ENCODE peak calls at places on chromosomes 13 and 19, in four cellular contexts. W is H1, M is GM12891, T is K562. B is an unnamed sample.

GRCh38 chr19:50311723-50312635 is 17.2 kb downstream of the KCNC3 start:
- DNase-seq in T (peak; percentile 82), W (peak; percentile 67), M (no peak), B (no peak)

GRCh38 chr13:91520952-91521351 is 122.5 kb downstream of the GPC5 start:
- DNase-seq in W (no peak), T (no peak), M (no peak), B (no peak)

GRCh38 chr19:52212572-52213255 is 22.9 kb downstream of the PPP2R1A start:
- DNase-seq in W (no peak), M (no peak), T (no peak), B (no peak)

GRCh38 chr13:69970521-69970920 is 137.1 kb upstream of the ATXN8OS start:
- DNase-seq in M (no peak), W (peak; percentile 1), T (no peak), B (no peak)

GRCh38 chr19:9863759-9864158 is 28.6 kb downstream of the PIN1 start:
- DNase-seq in T (no peak), M (no peak), W (no peak), B (no peak)

GRCh38 chr19:5628919-5629481 is 6.1 kb downstream of the SAFB start:
- DNase-seq in M (no peak), W (no peak), T (no peak), B (no peak)

GRCh38 chr19:33444993-33445751 is 71.7 kb downstream of the CEBPG start:
- DNase-seq in T (no peak), M (no peak), W (no peak), B (no peak)

GRCh38 chr19:12786149-12786870 is 5.0 kb upstream of the JUNB start:
- DNase-seq in T (no peak), M (no peak), W (no peak), B (no peak)

GRCh38 chr13:77820431-77821149 is 98.0 kb downstream of the EDNRB start:
- DNase-seq in M (no peak), W (no peak), T (no peak), B (no peak)

GRCh38 chr19:16203256-16204004 is 5.7 kb downstream of the AP1M1 start:
- DNase-seq in T (no peak), W (no peak), M (no peak), B (peak; percentile 5)

GRCh38 chr13:24672141-24673132 is 7.8 kb upstream of the ATP12A start:
- DNase-seq in T (no peak), W (no peak), M (no peak), B (no peak)

GRCh38 chr13:24670174-24670573 is 10.0 kb upstream of the ATP12A start:
- DNase-seq in W (no peak), T (no peak), M (no peak), B (no peak)

GRCh38 chr13:24670927-24671326 is 9.3 kb upstream of the ATP12A start:
- DNase-seq in T (peak; percentile 16), W (no peak), M (no peak), B (no peak)

GRCh38 chr13:24668955-24669354 is 11.3 kb upstream of the ATP12A start:
- DNase-seq in W (no peak), M (no peak), T (no peak), B (no peak)

DNA sequence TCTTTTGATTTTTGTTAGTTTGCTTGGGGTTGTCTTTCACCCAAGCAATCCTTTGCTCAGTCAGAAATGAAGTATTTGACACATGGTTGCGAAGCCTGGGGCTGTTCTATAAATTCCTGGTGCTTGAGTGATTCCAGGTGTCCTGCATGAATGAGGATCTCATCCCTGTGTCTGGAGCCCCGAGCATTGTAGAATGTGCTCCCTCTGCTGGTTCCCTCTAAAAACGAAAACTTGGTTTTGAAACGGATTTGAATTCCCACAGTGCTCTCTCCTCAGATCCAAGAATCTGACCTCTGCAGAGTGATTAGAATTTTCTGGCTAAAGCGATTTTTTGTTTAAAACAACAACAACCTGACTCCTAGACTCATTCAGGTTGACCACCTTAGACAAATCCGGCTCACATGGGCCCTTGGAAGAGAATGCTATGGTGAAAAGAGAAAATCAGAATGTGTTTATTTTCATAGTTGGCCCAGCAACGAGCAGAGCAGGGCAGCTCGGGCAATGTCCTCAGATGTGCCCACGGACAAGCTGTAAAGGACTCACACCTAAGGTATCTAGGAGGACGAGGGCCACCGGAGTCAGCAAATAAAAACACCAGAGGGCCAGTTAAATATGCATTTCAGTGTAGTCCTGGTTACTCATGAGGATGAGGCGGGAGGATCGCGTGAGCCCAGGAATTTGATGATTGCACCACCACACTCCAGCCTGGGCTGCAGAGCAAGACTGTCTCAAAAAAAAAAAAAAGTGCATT is 8.7 kb upstream of the ATP12A start:
- DNase-seq in M (no peak), T (peak; percentile 28), W (no peak), B (no peak)
- TF ChIP-seq POLR2A in M (no peak), T (no peak), W (no peak), B (no peak)

GRCh38 chr13:28527629-28528028 is 32.7 kb upstream of the FLT1 start:
- DNase-seq in W (no peak), T (no peak), M (no peak), B (no peak)
- TF ChIP-seq TAF1 in W (no peak), T (no peak), M (no peak), B (no peak)

GRCh38 chr19:47542030-47542475 is 27.2 kb upstream of the NAPA start:
- DNase-seq in W (no peak), T (no peak), M (no peak), B (no peak)

GRCh38 chr19:47547175-47547574 is 25.8 kb downstream of the ZNF541 start:
- DNase-seq in M (no peak), W (no peak), T (no peak), B (no peak)

GRCh38 chr19:47544476-47544875 is 28.5 kb downstream of the ZNF541 start:
- DNase-seq in M (no peak), W (no peak), T (no peak), B (no peak)

GRCh38 chr19:47544075-47544474 is 28.9 kb downstream of the ZNF541 start:
- DNase-seq in T (no peak), W (no peak), M (no peak), B (no peak)

DNA sequence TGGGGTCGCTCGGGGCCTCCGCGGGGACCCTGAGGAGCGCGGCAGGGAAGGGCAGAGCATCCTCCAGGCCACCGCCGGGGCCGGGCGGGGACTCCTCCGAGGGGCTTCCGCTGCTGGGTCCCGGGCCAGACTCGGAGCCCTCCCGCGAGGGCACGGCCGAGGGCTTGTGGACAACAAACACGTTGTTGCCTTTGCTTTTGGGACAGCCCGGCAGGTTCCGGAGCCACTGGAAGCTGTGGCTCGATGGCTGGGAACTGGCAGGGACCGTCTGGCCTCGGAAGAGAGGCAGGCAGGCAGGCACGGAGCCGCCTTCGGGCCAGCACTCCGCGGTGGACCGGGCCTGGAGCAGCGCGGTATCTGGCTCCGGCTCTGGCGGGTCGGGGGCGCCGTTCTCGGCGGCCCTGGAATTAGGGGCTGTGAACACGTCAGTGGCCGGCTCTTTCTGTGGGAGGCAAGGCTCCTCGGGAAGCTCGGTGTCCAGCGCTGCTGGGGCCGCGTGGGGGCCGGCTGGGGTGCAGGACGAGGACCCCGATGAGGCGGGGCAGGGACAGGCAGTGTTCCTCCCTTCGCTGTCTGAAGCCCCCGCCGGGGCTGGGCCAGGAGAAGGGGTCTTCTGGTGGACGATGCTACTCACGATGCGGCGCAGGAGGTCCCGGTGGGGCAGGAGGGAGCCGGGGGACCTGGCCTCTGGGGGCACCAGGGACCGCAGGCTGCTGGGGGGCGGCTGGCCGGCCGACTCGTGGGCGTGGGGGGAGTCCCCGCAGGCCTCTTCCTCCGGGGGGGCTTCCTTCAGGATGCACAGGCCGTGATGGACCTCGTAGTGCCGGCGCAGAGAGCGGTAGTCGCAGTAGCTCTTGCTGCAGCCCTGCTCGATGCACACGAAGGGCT is 27.6 kb downstream of the ZNF541 start:
- DNase-seq in W (no peak), M (no peak), T (no peak), B (no peak)
- TF ChIP-seq POLR2AphosphoS5 in W (no peak), M (no peak), T (no peak), B (no peak)

GRCh38 chr19:14361824-14362223 is 19.4 kb upstream of the ADGRE5 start:
- DNase-seq in W (peak; percentile 49), T (peak; percentile 71), M (no peak), B (no peak)

GRCh38 chr19:14368011-14368513 is 13.2 kb upstream of the ADGRE5 start:
- DNase-seq in M (no peak), W (no peak), T (no peak), B (no peak)

GRCh38 chr19:14366529-14366928 is 14.7 kb upstream of the ADGRE5 start:
- DNase-seq in W (peak; percentile 46), M (no peak), T (peak; percentile 88), B (no peak)

GRCh38 chr19:14367016-14367415 is 14.2 kb upstream of the ADGRE5 start:
- DNase-seq in M (no peak), W (no peak), T (no peak), B (no peak)

GRCh38 chr19:14363203-14364097 is 17.8 kb upstream of the ADGRE5 start:
- DNase-seq in T (peak; percentile 95), W (peak; percentile 53), M (no peak), B (no peak)
- TF ChIP-seq POLR2A in T (peak; percentile 60), W (peak; percentile 79), M (no peak), B (peak; percentile 24)

GRCh38 chr19:21688464-21688863 is 78.9 kb downstream of the ZNF100 start:
- DNase-seq in W (no peak), M (no peak), T (no peak), B (no peak)
- TF ChIP-seq TAF1 in W (no peak), M (no peak), T (no peak), B (no peak)

DNA sequence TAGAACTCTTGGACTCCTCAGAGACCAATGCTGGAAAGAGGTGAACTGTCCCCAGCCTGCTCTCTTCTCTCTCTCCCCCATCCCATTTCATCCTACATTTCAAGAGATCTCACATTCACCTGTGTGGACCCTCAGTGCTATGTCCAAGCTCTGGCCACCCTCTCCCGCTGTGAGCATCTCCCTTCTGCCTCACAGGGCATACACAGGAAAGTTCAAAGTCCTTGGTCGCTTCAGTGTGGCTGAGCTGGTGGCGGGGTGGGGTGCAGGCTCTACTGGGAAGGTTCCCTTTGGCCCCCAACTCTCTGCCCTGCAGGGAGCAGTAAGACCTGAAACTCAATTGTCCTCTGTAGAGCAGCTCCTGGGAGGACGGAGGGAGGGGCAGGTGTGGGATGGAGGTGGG is 27.0 kb downstream of the SPTBN4 start:
- DNase-seq in W (no peak), T (no peak), M (no peak), B (no peak)
- TF ChIP-seq POLR2AphosphoS5 in W (no peak), T (no peak), M (no peak), B (no peak)

GRCh38 chr19:10870501-10870954 is 825 bp upstream of the CARM1 start:
- DNase-seq in T (no peak), M (no peak), W (peak; percentile 92), B (no peak)
- TF ChIP-seq POLR2A in T (peak; percentile 63), M (no peak), W (no peak), B (no peak)

GRCh38 chr13:48500652-48501197 is 32.2 kb downstream of the RCBTB2 start:
- DNase-seq in M (no peak), T (no peak), W (no peak), B (no peak)

GRCh38 chr13:48504606-48505369 is 28.1 kb downstream of the RCBTB2 start:
- DNase-seq in M (no peak), W (no peak), T (peak; percentile 3), B (no peak)

GRCh38 chr13:48505597-48506091 is 27.2 kb downstream of the RCBTB2 start:
- DNase-seq in T (no peak), W (no peak), M (no peak), B (peak; percentile 45)

GRCh38 chr13:48502601-48503319 is 30.1 kb downstream of the RCBTB2 start:
- DNase-seq in M (no peak), T (no peak), W (no peak), B (no peak)

GRCh38 chr13:48501705-48502104 is 31.2 kb downstream of the RCBTB2 start:
- DNase-seq in W (no peak), T (no peak), M (no peak), B (no peak)
- TF ChIP-seq TAF1 in W (no peak), T (no peak), M (no peak), B (no peak)

B was measured in GM12892.